ENCODE peak calls at places on chromosomes 12 and 14, in four cellular contexts. K is OCI-M1, Z is pulmonary artery endothelial cell, Q is heart right ventricle. R is an unnamed sample.

GRCh38 chr14:52124791-52125661 is 56.2 kb upstream of the NID2 start:
- DNase-seq in Q (no peak), Z (peak; percentile 36), K (no peak), R (no peak)

GRCh38 chr14:77505031-77505430 is 6.4 kb upstream of the ISM2 start:
- DNase-seq in K (no peak), Z (no peak), Q (no peak), R (no peak)

GRCh38 chr12:122308811-122309210 is 42.5 kb upstream of the VPS33A start:
- DNase-seq in K (no peak), Z (no peak), Q (no peak), R (no peak)

GRCh38 chr12:27148373-27148772 is 66.0 kb upstream of the C12orf71 start:
- DNase-seq in K (no peak), Z (no peak), Q (no peak), R (no peak)

GRCh38 chr14:60650382-60650961 is 1.2 kb upstream of the SIX1 start:
- DNase-seq in Z (no peak), K (no peak), Q (no peak), R (peak; percentile 42)

GRCh38 chr12:14845350-14845750 is 2.0 kb upstream of the ART4 start:
- DNase-seq in Z (no peak), K (peak; percentile 83), Q (no peak), R (peak; percentile 4)

GRCh38 chr12:39354955-39355354 is 88.0 kb downstream of the KIF21A start:
- DNase-seq in K (peak; percentile 5), Q (no peak), Z (no peak), R (no peak)

GRCh38 chr12:92036061-92036620 is 109.5 kb downstream of the BTG1 start:
- DNase-seq in Q (no peak), K (no peak), Z (no peak), R (no peak)

GRCh38 chr12:92140919-92141536 is 4.6 kb downstream of the BTG1 start:
- DNase-seq in Z (no peak), Q (no peak), K (peak; percentile 18), R (no peak)

GRCh38 chr14:97120204-97121120 is 323.3 kb downstream of the VRK1 start:
- DNase-seq in Q (no peak), K (no peak), Z (no peak), R (no peak)

GRCh38 chr12:75606921-75607320 is 95.5 kb upstream of the KRR1 start:
- DNase-seq in K (no peak), Z (no peak), Q (no peak), R (no peak)

GRCh38 chr12:102966200-102966941 is 8.9 kb downstream of the ASCL1 start:
- DNase-seq in Z (no peak), Q (no peak), K (no peak), R (no peak)

GRCh38 chr14:77116194-77116817 is 18.2 kb downstream of the CIPC start:
- DNase-seq in Q (no peak), Z (no peak), K (peak; percentile 7), R (no peak)

GRCh38 chr12:79547735-79548347 is 142.9 kb downstream of the PAWR start:
- DNase-seq in Q (no peak), Z (peak; percentile 84), K (peak; percentile 52), R (peak; percentile 90)

GRCh38 chr12:45343269-45344051 is 127.6 kb downstream of the ANO6 start:
- DNase-seq in K (peak; percentile 2), Z (no peak), Q (peak; percentile 35), R (no peak)

GRCh38 chr12:1926274-1926673 is 7.8 kb upstream of the CACNA2D4 start:
- DNase-seq in K (no peak), Q (no peak), Z (no peak), R (no peak)

GRCh38 chr14:91113829-91114078 is at the start of gene DGLUCY:
- DNase-seq in Z (no peak), K (no peak), Q (peak; percentile 84), R (peak; percentile 71)

GRCh38 chr12:31034372-31034771 is 39.3 kb upstream of the DDX11 start:
- DNase-seq in K (no peak), Z (no peak), Q (no peak), R (no peak)

GRCh38 chr12:104998423-104999346 is 12.6 kb downstream of the NOPCHAP1 start:
- DNase-seq in Q (no peak), Z (no peak), K (no peak), R (no peak)

GRCh38 chr14:80385340-80385739 is 174.0 kb upstream of the DIO2 start:
- DNase-seq in Q (no peak), K (no peak), Z (no peak), R (peak; percentile 21)

GRCh38 chr14:89000007-89000942 is 175.8 kb downstream of the TTC8 start:
- DNase-seq in Z (peak; percentile 49), Q (peak; percentile 14), K (peak; percentile 81), R (no peak)

GRCh38 chr12:96274331-96274730 is 80.2 kb downstream of the ELK3 start:
- DNase-seq in Z (no peak), Q (no peak), K (no peak), R (no peak)

GRCh38 chr12:50032516-50033316 is 7.4 kb upstream of the RACGAP1 start:
- DNase-seq in Z (no peak), K (no peak), Q (peak; percentile 20), R (no peak)

GRCh38 chr14:75374911-75375310 is 52.9 kb upstream of the JDP2 start:
- DNase-seq in Q (no peak), Z (no peak), K (no peak), R (no peak)

GRCh38 chr12:1796515-1797010 is 23.8 kb upstream of the LRTM2 start:
- DNase-seq in K (no peak), Z (no peak), Q (peak; percentile 55), R (no peak)

GRCh38 chr12:92593734-92594402 is 108.9 kb upstream of the PLEKHG7 start:
- DNase-seq in Z (peak; percentile 4), Q (no peak), K (no peak), R (no peak)

GRCh38 chr14:96297000-96297399 is 41.0 kb downstream of the BDKRB1 start:
- DNase-seq in Q (no peak), Z (no peak), K (peak; percentile 38), R (no peak)

GRCh38 chr14:101960225-101960624 is 4.1 kb upstream of the DYNC1H1 start:
- DNase-seq in K (peak; percentile 64), Q (no peak), Z (no peak), R (no peak)